ENCODE peak calls at places on chromosome 16, in nine cellular contexts. One of them, this sample, is unnamed.

GRCh38 chr16:617855-618254 is 12.9 kb upstream of the WFIKKN1 start:
- DNase-seq in heart right ventricle: no peak
- DNase-seq in T follicular helper cell: no peak
- DNase-seq in smooth muscle cell of the brain vasculature: no peak
- DNase-seq in stimulated activated CD4-positive, alpha-beta T cell treated with anti-CD3 and anti-CD28 coated beads, Interleukin-1b, Interleukin-23, amount 100 ng/mL, for 48 hours: no peak
- DNase-seq in head of caudate nucleus: no peak
- DNase-seq in posterior vena cava: no peak
- DNase-seq in endodermal cell: no peak
- DNase-seq in activated effector memory CD4-positive, alpha-beta T cell treated with anti-CD3 and anti-CD28 coated beads, Interleukin-2, amount 50 U/mL, for 16 hours: no peak
- DNase-seq in this sample: peak

GRCh38 chr16:81189100-81189664 is 49.3 kb upstream of the BCO1 start:
- DNase-seq in heart right ventricle: peak
- DNase-seq in T follicular helper cell: no peak
- DNase-seq in smooth muscle cell of the brain vasculature: no peak
- DNase-seq in stimulated activated CD4-positive, alpha-beta T cell treated with anti-CD3 and anti-CD28 coated beads, Interleukin-1b, Interleukin-23, amount 100 ng/mL, for 48 hours: no peak
- DNase-seq in head of caudate nucleus: peak
- DNase-seq in posterior vena cava: peak
- DNase-seq in endodermal cell: no peak
- DNase-seq in activated effector memory CD4-positive, alpha-beta T cell treated with anti-CD3 and anti-CD28 coated beads, Interleukin-2, amount 50 U/mL, for 16 hours: no peak
- DNase-seq in this sample: no peak

GRCh38 chr16:50680907-50681885 is at the start of gene SNX20:
- DNase-seq in heart right ventricle: no peak
- DNase-seq in T follicular helper cell: peak
- DNase-seq in smooth muscle cell of the brain vasculature: no peak
- DNase-seq in stimulated activated CD4-positive, alpha-beta T cell treated with anti-CD3 and anti-CD28 coated beads, Interleukin-1b, Interleukin-23, amount 100 ng/mL, for 48 hours: peak
- DNase-seq in head of caudate nucleus: no peak
- DNase-seq in posterior vena cava: no peak
- DNase-seq in endodermal cell: peak
- DNase-seq in activated effector memory CD4-positive, alpha-beta T cell treated with anti-CD3 and anti-CD28 coated beads, Interleukin-2, amount 50 U/mL, for 16 hours: peak
- DNase-seq in this sample: no peak

GRCh38 chr16:68289621-68290329 is 21.0 kb downstream of the SLC7A6OS start:
- DNase-seq in heart right ventricle: no peak
- DNase-seq in T follicular helper cell: no peak
- DNase-seq in smooth muscle cell of the brain vasculature: no peak
- DNase-seq in stimulated activated CD4-positive, alpha-beta T cell treated with anti-CD3 and anti-CD28 coated beads, Interleukin-1b, Interleukin-23, amount 100 ng/mL, for 48 hours: peak
- DNase-seq in head of caudate nucleus: no peak
- DNase-seq in posterior vena cava: no peak
- DNase-seq in endodermal cell: peak
- DNase-seq in activated effector memory CD4-positive, alpha-beta T cell treated with anti-CD3 and anti-CD28 coated beads, Interleukin-2, amount 50 U/mL, for 16 hours: peak
- DNase-seq in this sample: no peak

GRCh38 chr16:11759163-11759834 is 16.6 kb upstream of the TXNDC11 start:
- DNase-seq in heart right ventricle: no peak
- DNase-seq in T follicular helper cell: no peak
- DNase-seq in smooth muscle cell of the brain vasculature: no peak
- DNase-seq in stimulated activated CD4-positive, alpha-beta T cell treated with anti-CD3 and anti-CD28 coated beads, Interleukin-1b, Interleukin-23, amount 100 ng/mL, for 48 hours: no peak
- DNase-seq in head of caudate nucleus: no peak
- DNase-seq in posterior vena cava: no peak
- DNase-seq in endodermal cell: no peak
- DNase-seq in activated effector memory CD4-positive, alpha-beta T cell treated with anti-CD3 and anti-CD28 coated beads, Interleukin-2, amount 50 U/mL, for 16 hours: no peak
- DNase-seq in this sample: peak

GRCh38 chr16:27838536-27839175 is 224.9 kb downstream of the GSG1L start:
- DNase-seq in heart right ventricle: no peak
- DNase-seq in T follicular helper cell: no peak
- DNase-seq in smooth muscle cell of the brain vasculature: no peak
- DNase-seq in stimulated activated CD4-positive, alpha-beta T cell treated with anti-CD3 and anti-CD28 coated beads, Interleukin-1b, Interleukin-23, amount 100 ng/mL, for 48 hours: no peak
- DNase-seq in head of caudate nucleus: no peak
- DNase-seq in posterior vena cava: peak
- DNase-seq in endodermal cell: peak
- DNase-seq in activated effector memory CD4-positive, alpha-beta T cell treated with anti-CD3 and anti-CD28 coated beads, Interleukin-2, amount 50 U/mL, for 16 hours: peak
- DNase-seq in this sample: no peak

GRCh38 chr16:85360323-85361277 is 248.3 kb upstream of the CIBAR2 start:
- DNase-seq in heart right ventricle: no peak
- DNase-seq in T follicular helper cell: no peak
- DNase-seq in smooth muscle cell of the brain vasculature: no peak
- DNase-seq in stimulated activated CD4-positive, alpha-beta T cell treated with anti-CD3 and anti-CD28 coated beads, Interleukin-1b, Interleukin-23, amount 100 ng/mL, for 48 hours: no peak
- DNase-seq in head of caudate nucleus: no peak
- DNase-seq in posterior vena cava: no peak
- DNase-seq in endodermal cell: no peak
- DNase-seq in activated effector memory CD4-positive, alpha-beta T cell treated with anti-CD3 and anti-CD28 coated beads, Interleukin-2, amount 50 U/mL, for 16 hours: no peak
- DNase-seq in this sample: peak

GRCh38 chr16:59748531-59748930 is 1014.4 kb upstream of the GOT2 start:
- DNase-seq in heart right ventricle: no peak
- DNase-seq in T follicular helper cell: no peak
- DNase-seq in smooth muscle cell of the brain vasculature: no peak
- DNase-seq in stimulated activated CD4-positive, alpha-beta T cell treated with anti-CD3 and anti-CD28 coated beads, Interleukin-1b, Interleukin-23, amount 100 ng/mL, for 48 hours: no peak
- DNase-seq in head of caudate nucleus: no peak
- DNase-seq in posterior vena cava: no peak
- DNase-seq in endodermal cell: peak
- DNase-seq in activated effector memory CD4-positive, alpha-beta T cell treated with anti-CD3 and anti-CD28 coated beads, Interleukin-2, amount 50 U/mL, for 16 hours: no peak
- DNase-seq in this sample: no peak

GRCh38 chr16:24850289-24850931 is 4.6 kb downstream of the SLC5A11 start:
- DNase-seq in heart right ventricle: no peak
- DNase-seq in T follicular helper cell: no peak
- DNase-seq in smooth muscle cell of the brain vasculature: no peak
- DNase-seq in stimulated activated CD4-positive, alpha-beta T cell treated with anti-CD3 and anti-CD28 coated beads, Interleukin-1b, Interleukin-23, amount 100 ng/mL, for 48 hours: peak
- DNase-seq in head of caudate nucleus: no peak
- DNase-seq in posterior vena cava: peak
- DNase-seq in endodermal cell: no peak
- DNase-seq in activated effector memory CD4-positive, alpha-beta T cell treated with anti-CD3 and anti-CD28 coated beads, Interleukin-2, amount 50 U/mL, for 16 hours: no peak
- DNase-seq in this sample: no peak

GRCh38 chr16:66510711-66511614 is 39.0 kb downstream of the TK2 start:
- DNase-seq in heart right ventricle: no peak
- DNase-seq in T follicular helper cell: no peak
- DNase-seq in smooth muscle cell of the brain vasculature: no peak
- DNase-seq in stimulated activated CD4-positive, alpha-beta T cell treated with anti-CD3 and anti-CD28 coated beads, Interleukin-1b, Interleukin-23, amount 100 ng/mL, for 48 hours: no peak
- DNase-seq in head of caudate nucleus: no peak
- DNase-seq in posterior vena cava: peak
- DNase-seq in endodermal cell: no peak
- DNase-seq in activated effector memory CD4-positive, alpha-beta T cell treated with anti-CD3 and anti-CD28 coated beads, Interleukin-2, amount 50 U/mL, for 16 hours: no peak
- DNase-seq in this sample: no peak

GRCh38 chr16:50259334-50260205 is 6.8 kb upstream of the ADCY7 start:
- DNase-seq in heart right ventricle: peak
- DNase-seq in T follicular helper cell: no peak
- DNase-seq in smooth muscle cell of the brain vasculature: no peak
- DNase-seq in stimulated activated CD4-positive, alpha-beta T cell treated with anti-CD3 and anti-CD28 coated beads, Interleukin-1b, Interleukin-23, amount 100 ng/mL, for 48 hours: no peak
- DNase-seq in head of caudate nucleus: no peak
- DNase-seq in posterior vena cava: no peak
- DNase-seq in endodermal cell: peak
- DNase-seq in activated effector memory CD4-positive, alpha-beta T cell treated with anti-CD3 and anti-CD28 coated beads, Interleukin-2, amount 50 U/mL, for 16 hours: no peak
- DNase-seq in this sample: peak

This sample was measured in D341Med.